ENCODE peak calls at places on chromosome 20, in nine cellular contexts. One of them, this sample, is unnamed.

GRCh38 chr20:35174458-35175216 is 2.8 kb downstream of the PROCR start:
- DNase-seq in NCI-H510A: no peak
- DNase-seq in activated CD8-positive, alpha-beta memory T cell treated with anti-CD3 and anti-CD28 coated beads for 1 hour: no peak
- DNase-seq in activated CD4-positive, alpha-beta T cell treated with anti-CD3 and anti-CD28 coated beads for 4 hours: no peak
- DNase-seq in left ventricle myocardium inferior: no peak
- DNase-seq in AML-193: no peak
- DNase-seq in HuH-7.5: peak; percentile 91
- DNase-seq in endodermal cell: peak; percentile 95
- DNase-seq in WTC11: peak; percentile 80
- DNase-seq in this sample: no peak

GRCh38 chr20:41110930-41111577 is 26.3 kb upstream of the PLCG1 start:
- DNase-seq in endodermal cell: no peak
- DNase-seq in activated CD8-positive, alpha-beta memory T cell treated with anti-CD3 and anti-CD28 coated beads for 1 hour: no peak
- DNase-seq in activated CD4-positive, alpha-beta T cell treated with anti-CD3 and anti-CD28 coated beads for 4 hours: no peak
- DNase-seq in left ventricle myocardium inferior: no peak
- DNase-seq in WTC11: no peak
- DNase-seq in AML-193: no peak
- DNase-seq in NCI-H510A: no peak
- DNase-seq in HuH-7.5: no peak
- DNase-seq in this sample: no peak

GRCh38 chr20:57786304-57786942 is 76.6 kb upstream of the PMEPA1 start:
- DNase-seq in left ventricle myocardium inferior: no peak
- DNase-seq in activated CD8-positive, alpha-beta memory T cell treated with anti-CD3 and anti-CD28 coated beads for 1 hour: no peak
- DNase-seq in activated CD4-positive, alpha-beta T cell treated with anti-CD3 and anti-CD28 coated beads for 4 hours: no peak
- DNase-seq in endodermal cell: peak; percentile 31
- DNase-seq in NCI-H510A: no peak
- DNase-seq in AML-193: no peak
- DNase-seq in WTC11: no peak
- DNase-seq in HuH-7.5: no peak
- DNase-seq in this sample: no peak

GRCh38 chr20:1817577-1818211 is 77.5 kb upstream of the SIRPA start:
- DNase-seq in left ventricle myocardium inferior: no peak
- DNase-seq in HuH-7.5: no peak
- DNase-seq in NCI-H510A: no peak
- DNase-seq in endodermal cell: peak; percentile 40
- DNase-seq in activated CD8-positive, alpha-beta memory T cell treated with anti-CD3 and anti-CD28 coated beads for 1 hour: no peak
- DNase-seq in AML-193: no peak
- DNase-seq in activated CD4-positive, alpha-beta T cell treated with anti-CD3 and anti-CD28 coated beads for 4 hours: no peak
- DNase-seq in WTC11: no peak
- DNase-seq in this sample: no peak

GRCh38 chr20:17612287-17612974 is 42.6 kb downstream of the DSTN start:
- DNase-seq in endodermal cell: peak; percentile 62
- DNase-seq in AML-193: no peak
- DNase-seq in HuH-7.5: no peak
- DNase-seq in WTC11: no peak
- DNase-seq in activated CD8-positive, alpha-beta memory T cell treated with anti-CD3 and anti-CD28 coated beads for 1 hour: no peak
- DNase-seq in left ventricle myocardium inferior: no peak
- DNase-seq in activated CD4-positive, alpha-beta T cell treated with anti-CD3 and anti-CD28 coated beads for 4 hours: peak; percentile 21
- DNase-seq in NCI-H510A: no peak
- DNase-seq in this sample: no peak

GRCh38 chr20:23669866-23670265 is 19.0 kb downstream of the CST4 start:
- DNase-seq in endodermal cell: peak; percentile 3
- DNase-seq in NCI-H510A: no peak
- DNase-seq in left ventricle myocardium inferior: no peak
- DNase-seq in activated CD8-positive, alpha-beta memory T cell treated with anti-CD3 and anti-CD28 coated beads for 1 hour: no peak
- DNase-seq in HuH-7.5: no peak
- DNase-seq in AML-193: no peak
- DNase-seq in activated CD4-positive, alpha-beta T cell treated with anti-CD3 and anti-CD28 coated beads for 4 hours: no peak
- DNase-seq in WTC11: no peak
- DNase-seq in this sample: no peak

GRCh38 chr20:16290358-16290757 is 282.9 kb downstream of the KIF16B start:
- DNase-seq in NCI-H510A: no peak
- DNase-seq in endodermal cell: peak; percentile 62
- DNase-seq in HuH-7.5: no peak
- DNase-seq in activated CD8-positive, alpha-beta memory T cell treated with anti-CD3 and anti-CD28 coated beads for 1 hour: no peak
- DNase-seq in activated CD4-positive, alpha-beta T cell treated with anti-CD3 and anti-CD28 coated beads for 4 hours: no peak
- DNase-seq in left ventricle myocardium inferior: no peak
- DNase-seq in WTC11: no peak
- DNase-seq in AML-193: no peak
- DNase-seq in this sample: no peak

GRCh38 chr20:5657190-5657872 is 92.9 kb upstream of the SHLD1 start:
- DNase-seq in HuH-7.5: no peak
- DNase-seq in NCI-H510A: no peak
- DNase-seq in AML-193: peak; percentile 80
- DNase-seq in activated CD4-positive, alpha-beta T cell treated with anti-CD3 and anti-CD28 coated beads for 4 hours: no peak
- DNase-seq in activated CD8-positive, alpha-beta memory T cell treated with anti-CD3 and anti-CD28 coated beads for 1 hour: no peak
- DNase-seq in left ventricle myocardium inferior: peak; percentile 20
- DNase-seq in endodermal cell: no peak
- DNase-seq in WTC11: no peak
- DNase-seq in this sample: peak; percentile 22

GRCh38 chr20:62266340-62266739 is 28.0 kb downstream of the OSBPL2 start:
- DNase-seq in WTC11: no peak
- DNase-seq in left ventricle myocardium inferior: no peak
- DNase-seq in activated CD4-positive, alpha-beta T cell treated with anti-CD3 and anti-CD28 coated beads for 4 hours: no peak
- DNase-seq in AML-193: no peak
- DNase-seq in NCI-H510A: no peak
- DNase-seq in activated CD8-positive, alpha-beta memory T cell treated with anti-CD3 and anti-CD28 coated beads for 1 hour: no peak
- DNase-seq in HuH-7.5: no peak
- DNase-seq in endodermal cell: no peak
- DNase-seq in this sample: no peak

GRCh38 chr20:32543570-32544259 is 41.4 kb downstream of the NOL4L start:
- DNase-seq in activated CD8-positive, alpha-beta memory T cell treated with anti-CD3 and anti-CD28 coated beads for 1 hour: no peak
- DNase-seq in NCI-H510A: no peak
- DNase-seq in endodermal cell: no peak
- DNase-seq in AML-193: no peak
- DNase-seq in left ventricle myocardium inferior: no peak
- DNase-seq in activated CD4-positive, alpha-beta T cell treated with anti-CD3 and anti-CD28 coated beads for 4 hours: no peak
- DNase-seq in WTC11: no peak
- DNase-seq in HuH-7.5: no peak
- DNase-seq in this sample: no peak

GRCh38 chr20:53750827-53751393 is 157.3 kb upstream of the ZNF217 start:
- DNase-seq in activated CD8-positive, alpha-beta memory T cell treated with anti-CD3 and anti-CD28 coated beads for 1 hour: no peak
- DNase-seq in WTC11: no peak
- DNase-seq in activated CD4-positive, alpha-beta T cell treated with anti-CD3 and anti-CD28 coated beads for 4 hours: peak; percentile 10
- DNase-seq in left ventricle myocardium inferior: no peak
- DNase-seq in endodermal cell: no peak
- DNase-seq in HuH-7.5: no peak
- DNase-seq in NCI-H510A: no peak
- DNase-seq in AML-193: no peak
- DNase-seq in this sample: no peak

GRCh38 chr20:57598060-57598459 is 22.2 kb downstream of the ZBP1 start:
- DNase-seq in HuH-7.5: no peak
- DNase-seq in WTC11: no peak
- DNase-seq in activated CD4-positive, alpha-beta T cell treated with anti-CD3 and anti-CD28 coated beads for 4 hours: no peak
- DNase-seq in activated CD8-positive, alpha-beta memory T cell treated with anti-CD3 and anti-CD28 coated beads for 1 hour: no peak
- DNase-seq in endodermal cell: peak; percentile 58
- DNase-seq in NCI-H510A: no peak
- DNase-seq in left ventricle myocardium inferior: no peak
- DNase-seq in AML-193: no peak
- DNase-seq in this sample: no peak

GRCh38 chr20:17024513-17025105 is 202.2 kb upstream of the PCSK2 start:
- DNase-seq in endodermal cell: peak; percentile 80
- DNase-seq in WTC11: peak; percentile 20
- DNase-seq in activated CD8-positive, alpha-beta memory T cell treated with anti-CD3 and anti-CD28 coated beads for 1 hour: no peak
- DNase-seq in NCI-H510A: no peak
- DNase-seq in left ventricle myocardium inferior: no peak
- DNase-seq in HuH-7.5: no peak
- DNase-seq in activated CD4-positive, alpha-beta T cell treated with anti-CD3 and anti-CD28 coated beads for 4 hours: no peak
- DNase-seq in AML-193: no peak
- DNase-seq in this sample: peak; percentile 24

GRCh38 chr20:59620860-59621485 is 16.6 kb downstream of the PHACTR3 start:
- DNase-seq in activated CD4-positive, alpha-beta T cell treated with anti-CD3 and anti-CD28 coated beads for 4 hours: no peak
- DNase-seq in left ventricle myocardium inferior: no peak
- DNase-seq in AML-193: no peak
- DNase-seq in endodermal cell: peak; percentile 51
- DNase-seq in WTC11: no peak
- DNase-seq in activated CD8-positive, alpha-beta memory T cell treated with anti-CD3 and anti-CD28 coated beads for 1 hour: no peak
- DNase-seq in NCI-H510A: no peak
- DNase-seq in HuH-7.5: no peak
- DNase-seq in this sample: no peak

GRCh38 chr20:10654630-10655029 is 19.2 kb downstream of the JAG1 start:
- DNase-seq in AML-193: no peak
- DNase-seq in NCI-H510A: no peak
- DNase-seq in left ventricle myocardium inferior: no peak
- DNase-seq in HuH-7.5: no peak
- DNase-seq in endodermal cell: peak; percentile 84
- DNase-seq in WTC11: no peak
- DNase-seq in activated CD4-positive, alpha-beta T cell treated with anti-CD3 and anti-CD28 coated beads for 4 hours: no peak
- DNase-seq in activated CD8-positive, alpha-beta memory T cell treated with anti-CD3 and anti-CD28 coated beads for 1 hour: no peak
- DNase-seq in this sample: no peak

GRCh38 chr20:47343007-47343472 is 13.5 kb downstream of the ZMYND8 start:
- DNase-seq in left ventricle myocardium inferior: no peak
- DNase-seq in NCI-H510A: peak; percentile 30
- DNase-seq in activated CD8-positive, alpha-beta memory T cell treated with anti-CD3 and anti-CD28 coated beads for 1 hour: no peak
- DNase-seq in WTC11: no peak
- DNase-seq in endodermal cell: no peak
- DNase-seq in AML-193: no peak
- DNase-seq in HuH-7.5: no peak
- DNase-seq in activated CD4-positive, alpha-beta T cell treated with anti-CD3 and anti-CD28 coated beads for 4 hours: no peak
- DNase-seq in this sample: no peak

GRCh38 chr20:641516-641913 is 11.5 kb downstream of the SRXN1 start:
- DNase-seq in NCI-H510A: no peak
- DNase-seq in activated CD8-positive, alpha-beta memory T cell treated with anti-CD3 and anti-CD28 coated beads for 1 hour: no peak
- DNase-seq in endodermal cell: peak; percentile 76
- DNase-seq in activated CD4-positive, alpha-beta T cell treated with anti-CD3 and anti-CD28 coated beads for 4 hours: no peak
- DNase-seq in left ventricle myocardium inferior: no peak
- DNase-seq in HuH-7.5: peak; percentile 87
- DNase-seq in WTC11: peak; percentile 36
- DNase-seq in AML-193: no peak
- DNase-seq in this sample: no peak

GRCh38 chr20:14067631-14068030 is 72.3 kb downstream of the MACROD2 start:
- DNase-seq in AML-193: no peak
- DNase-seq in HuH-7.5: no peak
- DNase-seq in activated CD8-positive, alpha-beta memory T cell treated with anti-CD3 and anti-CD28 coated beads for 1 hour: no peak
- DNase-seq in activated CD4-positive, alpha-beta T cell treated with anti-CD3 and anti-CD28 coated beads for 4 hours: no peak
- DNase-seq in WTC11: no peak
- DNase-seq in endodermal cell: no peak
- DNase-seq in left ventricle myocardium inferior: no peak
- DNase-seq in NCI-H510A: no peak
- DNase-seq in this sample: no peak

GRCh38 chr20:63014287-63014686 is 7.5 kb upstream of the BHLHE23 start:
- DNase-seq in left ventricle myocardium inferior: no peak
- DNase-seq in NCI-H510A: no peak
- DNase-seq in HuH-7.5: no peak
- DNase-seq in activated CD8-positive, alpha-beta memory T cell treated with anti-CD3 and anti-CD28 coated beads for 1 hour: no peak
- DNase-seq in AML-193: no peak
- DNase-seq in WTC11: no peak
- DNase-seq in endodermal cell: no peak
- DNase-seq in activated CD4-positive, alpha-beta T cell treated with anti-CD3 and anti-CD28 coated beads for 4 hours: no peak
- DNase-seq in this sample: no peak

GRCh38 chr20:37545516-37545915 is 17.8 kb upstream of the BLCAP start:
- DNase-seq in activated CD8-positive, alpha-beta memory T cell treated with anti-CD3 and anti-CD28 coated beads for 1 hour: no peak
- DNase-seq in HuH-7.5: no peak
- DNase-seq in activated CD4-positive, alpha-beta T cell treated with anti-CD3 and anti-CD28 coated beads for 4 hours: no peak
- DNase-seq in left ventricle myocardium inferior: no peak
- DNase-seq in endodermal cell: no peak
- DNase-seq in NCI-H510A: no peak
- DNase-seq in AML-193: no peak
- DNase-seq in WTC11: no peak
- DNase-seq in this sample: no peak

GRCh38 chr20:51700809-51701285 is 67.3 kb downstream of the ATP9A start:
- DNase-seq in activated CD4-positive, alpha-beta T cell treated with anti-CD3 and anti-CD28 coated beads for 4 hours: no peak
- DNase-seq in left ventricle myocardium inferior: no peak
- DNase-seq in activated CD8-positive, alpha-beta memory T cell treated with anti-CD3 and anti-CD28 coated beads for 1 hour: no peak
- DNase-seq in AML-193: peak; percentile 0
- DNase-seq in HuH-7.5: peak; percentile 75
- DNase-seq in NCI-H510A: no peak
- DNase-seq in WTC11: peak; percentile 35
- DNase-seq in endodermal cell: peak; percentile 75
- DNase-seq in this sample: no peak

This sample was measured in T1000.